ENCODE peak calls at places on chromosome X, in eight cellular contexts. M is HCT116, H is ascending aorta, V is psoas muscle, U is esophagus muscularis mucosa, Y is K562, I is left ventricle myocardium inferior, L is H9. J is an unnamed sample.

GRCh38 chrX:8743126-8743732 is 11.3 kb upstream of the ANOS1 start:
- DNase-seq in M (no peak), H (no peak), L (peak), V (peak), I (no peak), Y (peak), U (no peak), J (peak)

GRCh38 chrX:148069759-148070503 is 88.8 kb downstream of the FMR1NB start:
- DNase-seq in V (no peak), H (no peak), U (no peak), M (no peak), Y (no peak), L (no peak), I (no peak), J (no peak)

GRCh38 chrX:10071451-10072163 is 85.2 kb upstream of the CLCN4 start:
- DNase-seq in M (no peak), H (no peak), I (no peak), U (no peak), L (no peak), V (no peak), Y (no peak), J (no peak)

GRCh38 chrX:110178179-110178865 is 139.6 kb downstream of the AMMECR1 start:
- DNase-seq in V (no peak), Y (peak), M (no peak), U (no peak), H (no peak), L (no peak), I (no peak), J (no peak)

GRCh38 chrX:112147206-112147605 is 64.6 kb upstream of the TRPC5 start:
- DNase-seq in I (no peak), Y (peak), V (no peak), H (no peak), L (peak), U (no peak), M (no peak), J (no peak)

GRCh38 chrX:110293658-110294453 is 24.0 kb downstream of the AMMECR1 start:
- DNase-seq in Y (no peak), V (no peak), L (no peak), U (no peak), I (no peak), H (no peak), M (no peak), J (no peak)

GRCh38 chrX:131816551-131817136 is 206.5 kb upstream of the STK26 start:
- DNase-seq in V (peak), I (no peak), U (no peak), H (peak), L (no peak), Y (no peak), M (no peak), J (no peak)

GRCh38 chrX:129747533-129747932 is 8.8 kb downstream of the XPNPEP2 start:
- DNase-seq in U (no peak), Y (no peak), M (no peak), V (no peak), H (no peak), L (no peak), I (no peak), J (no peak)

GRCh38 chrX:38347136-38347535 is 5.3 kb upstream of the OTC start:
- DNase-seq in U (no peak), H (no peak), M (no peak), V (no peak), I (no peak), L (no peak), Y (no peak), J (no peak)

GRCh38 chrX:16171944-16172343 is 4.7 kb downstream of the MAGEB17 start:
- DNase-seq in L (peak), V (no peak), I (no peak), M (no peak), H (no peak), U (no peak), Y (no peak), J (no peak)

GRCh38 chrX:49209434-49210251 is 9.7 kb upstream of the SYP start:
- DNase-seq in H (no peak), V (no peak), U (no peak), I (no peak), M (no peak), Y (peak), L (peak), J (no peak)

GRCh38 chrX:104564921-104565703 is 887 bp upstream of the IL1RAPL2 start:
- DNase-seq in Y (no peak), V (no peak), I (no peak), L (peak), U (no peak), M (no peak), H (no peak), J (no peak)

GRCh38 chrX:25650216-25650615 is 487.9 kb upstream of the MAGEB18 start:
- DNase-seq in U (no peak), V (no peak), I (no peak), H (no peak), Y (no peak), M (no peak), L (no peak), J (no peak)

GRCh38 chrX:7083468-7084396 is 63.8 kb upstream of the STS start:
- DNase-seq in V (no peak), I (no peak), M (peak), L (no peak), H (no peak), U (no peak), Y (no peak), J (peak)

GRCh38 chrX:48475774-48476577 is at the start of gene FTSJ1:
- DNase-seq in Y (peak), M (peak), L (peak), H (peak), U (peak), I (peak), V (peak), J (peak)

GRCh38 chrX:41688154-41688553 is 619 bp upstream of the GPR34 start:
- DNase-seq in H (no peak), L (no peak), M (no peak), V (no peak), I (no peak), Y (no peak), U (no peak), J (no peak)

GRCh38 chrX:84240848-84241565 is 53.0 kb upstream of the RPS6KA6 start:
- DNase-seq in V (no peak), L (no peak), Y (no peak), H (no peak), M (no peak), I (no peak), U (no peak), J (no peak)

GRCh38 chrX:38081926-38082708 is 75.8 kb downstream of the SYTL5 start:
- DNase-seq in I (no peak), L (no peak), M (no peak), V (no peak), Y (no peak), H (no peak), U (no peak), J (no peak)

GRCh38 chrX:68332156-68332823 is 101.0 kb downstream of the OPHN1 start:
- DNase-seq in Y (no peak), L (no peak), U (no peak), V (no peak), M (no peak), I (no peak), H (no peak), J (no peak)

GRCh38 chrX:72554448-72555140 is 18.0 kb downstream of the HDAC8 start:
- DNase-seq in I (no peak), L (peak), H (peak), M (peak), Y (no peak), V (no peak), U (no peak), J (no peak)

GRCh38 chrX:74514384-74514783 is 93.1 kb downstream of the SLC16A2 start:
- DNase-seq in U (no peak), M (no peak), V (no peak), L (no peak), H (no peak), I (no peak), Y (no peak), J (no peak)

GRCh38 chrX:135213200-135213844 is 38.5 kb upstream of the ETDA start:
- DNase-seq in U (no peak), Y (no peak), H (no peak), L (no peak), M (no peak), V (no peak), I (no peak), J (no peak)

GRCh38 chrX:69307736-69308135 is 142.5 kb upstream of the PJA1 start:
- DNase-seq in V (no peak), Y (no peak), M (no peak), L (no peak), I (no peak), H (peak), U (no peak), J (no peak)

GRCh38 chrX:137234651-137235402 is 201.0 kb upstream of the GPR101 start:
- DNase-seq in H (no peak), L (no peak), Y (no peak), M (no peak), V (no peak), U (no peak), I (no peak), J (no peak)

GRCh38 chrX:126580877-126581276 is 28.3 kb upstream of the DCAF12L1 start:
- DNase-seq in M (no peak), L (no peak), H (no peak), I (no peak), Y (no peak), U (no peak), V (no peak), J (no peak)

DNA sequence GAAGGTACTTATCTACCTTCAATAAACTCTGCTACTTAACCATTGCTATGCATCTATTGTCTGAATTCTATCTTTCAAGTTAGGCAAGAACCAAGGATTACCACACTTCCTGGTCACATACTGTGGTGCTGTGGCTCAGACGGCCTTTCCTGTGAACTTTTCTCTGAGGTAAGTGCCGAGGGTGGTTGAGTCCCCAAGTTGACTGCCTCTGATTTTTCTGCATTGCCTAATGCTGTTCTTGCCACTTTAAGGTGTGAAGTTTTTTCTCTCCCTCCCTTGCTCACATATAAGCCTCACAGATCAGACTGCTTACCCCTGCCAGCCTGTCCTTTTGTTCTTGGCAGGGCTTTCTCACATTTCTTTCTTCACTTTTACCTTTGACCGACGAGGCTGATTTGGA is 348.0 kb upstream of the POU3F4 start:
- DNase-seq in U (no peak), Y (no peak), I (no peak), V (no peak), M (no peak), H (no peak), L (no peak), J (no peak)
- H3K27ac ChIP-seq in U (no peak), Y (no peak), I (no peak), V (no peak), M (no peak), H (no peak), L (no peak), J (no peak)

GRCh38 chrX:125203379-125203736 is 116.3 kb upstream of the TEX13C start:
- DNase-seq in L (no peak), U (no peak), V (peak), H (no peak), M (no peak), I (peak), Y (no peak), J (no peak)
- H3K27ac ChIP-seq in L (no peak), U (peak), V (no peak), H (no peak), M (no peak), I (no peak), Y (no peak), J (no peak)

GRCh38 chrX:45619290-45619689 is 418.6 kb upstream of the DIPK2B start:
- DNase-seq in V (no peak), U (no peak), L (no peak), H (no peak), I (no peak), Y (no peak), M (no peak), J (no peak)

GRCh38 chrX:45621356-45622041 is 420.8 kb upstream of the DIPK2B start:
- DNase-seq in Y (no peak), M (no peak), V (no peak), U (no peak), L (no peak), I (no peak), H (no peak), J (no peak)

GRCh38 chrX:45623266-45623665 is 422.6 kb upstream of the DIPK2B start:
- DNase-seq in U (no peak), L (no peak), H (no peak), I (no peak), V (no peak), Y (no peak), M (no peak), J (no peak)

GRCh38 chrX:45622042-45622423 is 421.4 kb upstream of the DIPK2B start:
- DNase-seq in M (no peak), V (no peak), I (no peak), H (no peak), L (no peak), U (no peak), Y (no peak), J (no peak)

DNA sequence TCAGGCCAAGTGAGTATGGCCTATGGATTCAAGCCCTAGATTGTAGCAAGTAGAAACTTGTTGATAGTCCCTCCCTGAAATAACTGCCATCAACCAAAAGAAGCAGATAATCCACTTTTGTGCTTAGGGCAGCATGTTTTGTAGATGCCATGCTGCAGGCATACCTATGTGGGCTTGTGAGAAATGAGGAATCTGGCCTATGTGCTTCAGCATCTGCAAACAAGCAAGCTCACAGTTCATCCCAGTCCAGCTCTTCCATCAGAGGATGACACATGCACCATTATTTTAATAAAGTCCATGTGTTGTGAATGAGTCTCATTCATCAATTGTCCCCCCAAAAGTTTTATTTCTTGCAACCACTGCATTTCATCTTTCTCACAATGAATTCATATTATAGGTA is 421.9 kb upstream of the DIPK2B start:
- DNase-seq in H (no peak), V (no peak), I (no peak), Y (no peak), M (no peak), U (no peak), L (no peak), J (no peak)
- H3K27ac ChIP-seq in H (peak), V (no peak), I (no peak), Y (no peak), M (no peak), U (peak), L (no peak), J (no peak)

GRCh38 chrX:44310227-44310626 is 33.2 kb downstream of the EFHC2 start:
- DNase-seq in Y (no peak), V (no peak), M (no peak), H (no peak), L (no peak), I (no peak), U (no peak), J (no peak)

GRCh38 chrX:44314259-44314734 is 29.2 kb downstream of the EFHC2 start:
- DNase-seq in M (no peak), Y (peak), V (no peak), L (no peak), I (peak), H (no peak), U (no peak), J (no peak)

GRCh38 chrX:44317196-44317595 is 26.3 kb downstream of the EFHC2 start:
- DNase-seq in V (no peak), H (no peak), I (no peak), L (no peak), Y (no peak), M (no peak), U (no peak), J (no peak)

GRCh38 chrX:44312421-44312820 is 31.1 kb downstream of the EFHC2 start:
- DNase-seq in I (no peak), U (no peak), V (no peak), L (no peak), M (no peak), Y (no peak), H (no peak), J (no peak)

GRCh38 chrX:44314855-44315254 is 28.6 kb downstream of the EFHC2 start:
- DNase-seq in H (no peak), U (no peak), I (no peak), Y (no peak), V (no peak), L (no peak), M (no peak), J (no peak)
- H3K27ac ChIP-seq in H (no peak), U (no peak), I (peak), Y (peak), V (no peak), L (no peak), M (no peak), J (peak)

GRCh38 chrX:114959729-114960128 is 57.7 kb downstream of the IL13RA2 start:
- DNase-seq in I (no peak), H (no peak), Y (no peak), V (no peak), L (no peak), U (no peak), M (no peak), J (no peak)

GRCh38 chrX:114962209-114962608 is 55.2 kb downstream of the IL13RA2 start:
- DNase-seq in I (no peak), V (no peak), M (no peak), L (no peak), U (no peak), H (no peak), Y (no peak), J (no peak)

GRCh38 chrX:114964374-114964773 is 53.0 kb downstream of the IL13RA2 start:
- DNase-seq in U (no peak), V (no peak), Y (no peak), L (no peak), M (no peak), I (no peak), H (peak), J (no peak)
- H3K27ac ChIP-seq in U (no peak), V (no peak), Y (no peak), L (no peak), M (no peak), I (no peak), H (peak), J (no peak)

GRCh38 chrX:153687121-153688039 is at the start of gene SLC6A8:
- DNase-seq in L (peak), H (peak), M (peak), Y (peak), U (no peak), I (peak), V (peak), J (no peak)

GRCh38 chrX:153685179-153685536 is 2.6 kb upstream of the SLC6A8 start:
- DNase-seq in M (no peak), V (peak), H (no peak), I (no peak), L (no peak), U (no peak), Y (no peak), J (no peak)

GRCh38 chrX:153681175-153681574 is 6.6 kb upstream of the SLC6A8 start:
- DNase-seq in I (no peak), V (no peak), Y (no peak), U (no peak), L (peak), M (no peak), H (peak), J (no peak)

GRCh38 chrX:153685751-153686676 is 1.7 kb upstream of the SLC6A8 start:
- DNase-seq in U (no peak), L (no peak), H (no peak), I (no peak), V (peak), Y (peak), M (no peak), J (no peak)

GRCh38 chrX:153684447-153685178 is 3.1 kb upstream of the SLC6A8 start:
- DNase-seq in V (peak), L (peak), Y (no peak), U (no peak), H (peak), I (no peak), M (no peak), J (no peak)
- H3K27ac ChIP-seq in V (no peak), L (no peak), Y (no peak), U (no peak), H (no peak), I (no peak), M (no peak), J (no peak)

GRCh38 chrX:150982786-150983525 is at the start of gene HMGB3:
- DNase-seq in V (peak), L (peak), H (peak), M (peak), I (peak), Y (peak), U (peak), J (peak)
- H3K27ac ChIP-seq in V (peak), L (no peak), H (no peak), M (peak), I (peak), Y (peak), U (peak), J (no peak)

GRCh38 chrX:152833378-152833777 is 2.5 kb downstream of the NSDHL start:
- DNase-seq in V (no peak), M (no peak), Y (no peak), U (no peak), L (no peak), I (no peak), H (no peak), J (no peak)
- H3K27ac ChIP-seq in V (no peak), M (no peak), Y (peak), U (no peak), L (no peak), I (peak), H (no peak), J (no peak)

GRCh38 chrX:121191779-121192178 is 144.4 kb downstream of the GLUD2 start:
- DNase-seq in I (no peak), Y (no peak), U (no peak), M (no peak), V (no peak), L (no peak), H (no peak), J (no peak)
- H3K27ac ChIP-seq in I (no peak), Y (peak), U (no peak), M (no peak), V (no peak), L (no peak), H (no peak), J (no peak)